ENCODE peak calls at places on chromosomes 6 and 20, in five cellular contexts. One of them, this sample, is unnamed.

GRCh38 chr6:12112540-12113189 is 100.6 kb downstream of the HIVEP1 start:
- DNase-seq in left lung: no peak
- DNase-seq in cardiac muscle cell: no peak
- DNase-seq in breast epithelium: no peak
- DNase-seq in neural progenitor cell: no peak
- DNase-seq in this sample: no peak

GRCh38 chr6:11769816-11770545 is 8.6 kb downstream of the ADTRP start:
- DNase-seq in neural progenitor cell: no peak
- DNase-seq in cardiac muscle cell: no peak
- DNase-seq in left lung: no peak
- DNase-seq in breast epithelium: no peak
- DNase-seq in this sample: peak; percentile 25

GRCh38 chr6:111989743-111990142 is 64.2 kb upstream of the CCN6 start:
- DNase-seq in neural progenitor cell: no peak
- DNase-seq in cardiac muscle cell: no peak
- DNase-seq in left lung: no peak
- DNase-seq in breast epithelium: no peak
- DNase-seq in this sample: no peak

GRCh38 chr20:32231847-32232246 is 24.2 kb downstream of the POFUT1 start:
- DNase-seq in breast epithelium: no peak
- DNase-seq in neural progenitor cell: no peak
- DNase-seq in cardiac muscle cell: no peak
- DNase-seq in left lung: no peak
- DNase-seq in this sample: peak; percentile 48

GRCh38 chr6:77457720-77458349 is 5.5 kb downstream of the HTR1B start:
- DNase-seq in left lung: peak; percentile 39
- DNase-seq in breast epithelium: no peak
- DNase-seq in cardiac muscle cell: peak; percentile 87
- DNase-seq in neural progenitor cell: peak; percentile 91
- DNase-seq in this sample: peak; percentile 98

GRCh38 chr20:34389206-34389953 is 26.3 kb downstream of the ITCH start:
- DNase-seq in cardiac muscle cell: no peak
- DNase-seq in left lung: no peak
- DNase-seq in breast epithelium: no peak
- DNase-seq in neural progenitor cell: no peak
- DNase-seq in this sample: no peak

GRCh38 chr6:157049126-157049525 is 271.9 kb downstream of the ARID1B start:
- DNase-seq in cardiac muscle cell: no peak
- DNase-seq in breast epithelium: no peak
- DNase-seq in left lung: peak; percentile 52
- DNase-seq in neural progenitor cell: no peak
- DNase-seq in this sample: no peak

GRCh38 chr6:160221423-160221822 is 37.2 kb downstream of the SLC22A2 start:
- DNase-seq in breast epithelium: no peak
- DNase-seq in neural progenitor cell: peak; percentile 6
- DNase-seq in cardiac muscle cell: no peak
- DNase-seq in left lung: no peak
- DNase-seq in this sample: peak; percentile 60

GRCh38 chr6:89360415-89360999 is 8.0 kb upstream of the UBE2J1 start:
- DNase-seq in breast epithelium: no peak
- DNase-seq in neural progenitor cell: no peak
- DNase-seq in cardiac muscle cell: no peak
- DNase-seq in left lung: no peak
- DNase-seq in this sample: no peak

GRCh38 chr20:5919634-5920544 is 30.4 kb downstream of the TRMT6 start:
- DNase-seq in neural progenitor cell: no peak
- DNase-seq in cardiac muscle cell: no peak
- DNase-seq in left lung: no peak
- DNase-seq in breast epithelium: no peak
- DNase-seq in this sample: no peak

GRCh38 chr6:14703586-14703985 is 542.3 kb upstream of the JARID2 start:
- DNase-seq in cardiac muscle cell: no peak
- DNase-seq in left lung: no peak
- DNase-seq in neural progenitor cell: no peak
- DNase-seq in breast epithelium: no peak
- DNase-seq in this sample: peak; percentile 45

GRCh38 chr6:109183109-109183508 is 87.8 kb downstream of the CEP57L1 start:
- DNase-seq in left lung: no peak
- DNase-seq in breast epithelium: no peak
- DNase-seq in cardiac muscle cell: no peak
- DNase-seq in neural progenitor cell: no peak
- DNase-seq in this sample: no peak

GRCh38 chr6:72376736-72377135 is 245.1 kb upstream of the KCNQ5 start:
- DNase-seq in cardiac muscle cell: no peak
- DNase-seq in neural progenitor cell: no peak
- DNase-seq in breast epithelium: no peak
- DNase-seq in left lung: no peak
- DNase-seq in this sample: peak; percentile 6

GRCh38 chr6:168428052-168428829 is 12.7 kb upstream of the SMOC2 start:
- DNase-seq in neural progenitor cell: peak; percentile 19
- DNase-seq in breast epithelium: no peak
- DNase-seq in cardiac muscle cell: no peak
- DNase-seq in left lung: no peak
- DNase-seq in this sample: no peak

GRCh38 chr6:21769973-21770372 is 176.4 kb downstream of the SOX4 start:
- DNase-seq in neural progenitor cell: no peak
- DNase-seq in left lung: no peak
- DNase-seq in breast epithelium: no peak
- DNase-seq in cardiac muscle cell: no peak
- DNase-seq in this sample: peak; percentile 64

GRCh38 chr6:142698751-142699150 is 246.2 kb downstream of the HIVEP2 start:
- DNase-seq in left lung: no peak
- DNase-seq in breast epithelium: no peak
- DNase-seq in neural progenitor cell: no peak
- DNase-seq in cardiac muscle cell: no peak
- DNase-seq in this sample: no peak

GRCh38 chr6:142728367-142728766 is 216.6 kb downstream of the HIVEP2 start:
- DNase-seq in cardiac muscle cell: no peak
- DNase-seq in left lung: no peak
- DNase-seq in neural progenitor cell: no peak
- DNase-seq in breast epithelium: no peak
- DNase-seq in this sample: peak; percentile 23

GRCh38 chr6:135953800-135954199 is 102.3 kb downstream of the PDE7B start:
- DNase-seq in left lung: no peak
- DNase-seq in cardiac muscle cell: no peak
- DNase-seq in breast epithelium: no peak
- DNase-seq in neural progenitor cell: no peak
- DNase-seq in this sample: no peak

GRCh38 chr6:139944976-139945375 is 570.5 kb upstream of the CITED2 start:
- DNase-seq in cardiac muscle cell: no peak
- DNase-seq in breast epithelium: no peak
- DNase-seq in left lung: no peak
- DNase-seq in neural progenitor cell: no peak
- DNase-seq in this sample: no peak

GRCh38 chr6:137846772-137847313 is 20.2 kb upstream of the TNFAIP3 start:
- DNase-seq in cardiac muscle cell: no peak
- DNase-seq in breast epithelium: no peak
- DNase-seq in left lung: peak; percentile 81
- DNase-seq in neural progenitor cell: no peak
- DNase-seq in this sample: no peak

GRCh38 chr6:147322299-147323162 is 118.3 kb downstream of the STXBP5 start:
- DNase-seq in left lung: no peak
- DNase-seq in breast epithelium: no peak
- DNase-seq in cardiac muscle cell: no peak
- DNase-seq in neural progenitor cell: no peak
- DNase-seq in this sample: peak; percentile 80

GRCh38 chr6:36853325-36853724 is 14.1 kb upstream of the CPNE5 start:
- DNase-seq in left lung: peak; percentile 69
- DNase-seq in breast epithelium: peak; percentile 78
- DNase-seq in neural progenitor cell: no peak
- DNase-seq in cardiac muscle cell: no peak
- DNase-seq in this sample: peak; percentile 96

GRCh38 chr6:44298055-44298803 is 14.9 kb downstream of the AARS2 start:
- DNase-seq in left lung: no peak
- DNase-seq in cardiac muscle cell: no peak
- DNase-seq in neural progenitor cell: no peak
- DNase-seq in breast epithelium: no peak
- DNase-seq in this sample: no peak

GRCh38 chr20:62822788-62823651 is 6.2 kb downstream of the COL9A3 start:
- DNase-seq in left lung: no peak
- DNase-seq in breast epithelium: no peak
- DNase-seq in neural progenitor cell: peak; percentile 68
- DNase-seq in cardiac muscle cell: peak; percentile 38
- DNase-seq in this sample: peak; percentile 34

DNA sequence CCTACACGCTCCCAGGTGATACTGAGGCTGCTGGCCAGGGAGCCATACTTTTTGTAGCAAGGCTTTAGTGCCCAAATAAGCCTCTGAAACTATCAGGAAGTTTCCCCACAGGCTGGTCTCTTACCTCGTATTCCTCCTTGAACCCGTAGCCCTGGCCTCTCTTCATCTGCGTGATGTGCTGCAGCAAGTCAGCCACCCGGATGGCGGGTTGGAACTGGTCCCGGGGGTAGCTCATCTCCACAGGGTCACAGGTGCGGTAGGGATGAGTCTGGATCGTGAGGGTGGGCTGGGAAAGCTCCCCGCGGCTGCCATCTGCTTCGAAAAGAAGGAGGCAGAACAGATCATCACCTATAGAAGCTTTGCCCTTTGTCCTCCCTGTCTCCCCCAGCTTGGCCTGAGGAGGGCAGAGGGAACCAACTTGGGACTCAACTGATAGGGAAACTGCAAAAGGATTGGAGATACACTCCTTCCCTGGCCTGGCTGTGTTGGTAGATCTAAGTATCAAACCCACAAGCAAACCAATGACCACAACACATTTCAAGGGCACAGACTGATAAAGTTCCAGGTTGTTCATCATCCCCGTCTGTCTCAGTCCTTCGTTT is 543.2 kb upstream of the CHD6 start:
- DNase-seq in breast epithelium: no peak
- DNase-seq in cardiac muscle cell: no peak
- DNase-seq in neural progenitor cell: peak; percentile 15
- DNase-seq in left lung: no peak
- DNase-seq in this sample: no peak
- TF ChIP-seq CTCF in breast epithelium: no peak
- TF ChIP-seq CTCF in cardiac muscle cell: no peak
- TF ChIP-seq CTCF in neural progenitor cell: no peak
- TF ChIP-seq CTCF in left lung: no peak
- TF ChIP-seq CTCF in this sample: no peak

GRCh38 chr6:703562-703961 is 10.6 kb upstream of the EXOC2 start:
- DNase-seq in left lung: no peak
- DNase-seq in cardiac muscle cell: no peak
- DNase-seq in breast epithelium: no peak
- DNase-seq in neural progenitor cell: no peak
- DNase-seq in this sample: no peak

GRCh38 chr6:699319-699718 is 6.4 kb upstream of the EXOC2 start:
- DNase-seq in breast epithelium: no peak
- DNase-seq in cardiac muscle cell: no peak
- DNase-seq in left lung: no peak
- DNase-seq in neural progenitor cell: no peak
- DNase-seq in this sample: no peak

GRCh38 chr6:701696-702479 is 8.9 kb upstream of the EXOC2 start:
- DNase-seq in left lung: no peak
- DNase-seq in breast epithelium: no peak
- DNase-seq in neural progenitor cell: peak; percentile 29
- DNase-seq in cardiac muscle cell: no peak
- DNase-seq in this sample: no peak

GRCh38 chr6:701215-701614 is 8.3 kb upstream of the EXOC2 start:
- DNase-seq in cardiac muscle cell: no peak
- DNase-seq in left lung: no peak
- DNase-seq in breast epithelium: no peak
- DNase-seq in neural progenitor cell: no peak
- DNase-seq in this sample: no peak

GRCh38 chr6:700490-700889 is 7.6 kb upstream of the EXOC2 start:
- DNase-seq in neural progenitor cell: no peak
- DNase-seq in cardiac muscle cell: no peak
- DNase-seq in breast epithelium: no peak
- DNase-seq in left lung: no peak
- DNase-seq in this sample: no peak
- TF ChIP-seq CTCF in neural progenitor cell: no peak
- TF ChIP-seq CTCF in cardiac muscle cell: no peak
- TF ChIP-seq CTCF in breast epithelium: no peak
- TF ChIP-seq CTCF in left lung: no peak
- TF ChIP-seq CTCF in this sample: no peak

DNA sequence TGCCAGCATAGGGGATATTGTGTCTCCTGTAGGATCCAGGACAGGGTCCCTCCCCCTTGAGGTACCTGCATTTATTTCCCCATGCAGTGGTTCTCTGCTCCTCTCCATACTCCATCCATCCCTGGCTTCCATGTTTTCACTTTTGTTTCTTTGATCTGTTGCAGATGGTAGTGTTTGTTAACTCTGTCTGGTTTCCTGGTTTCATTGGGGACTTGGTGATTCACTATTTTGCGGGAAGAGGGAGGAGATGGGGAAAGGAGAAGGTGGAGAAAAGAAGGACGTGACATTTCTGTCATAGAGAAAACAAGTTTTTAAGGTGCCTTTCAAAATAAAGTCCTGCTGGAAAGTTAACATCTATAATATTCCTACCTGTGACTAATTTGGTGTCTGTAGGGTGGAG is 7.0 kb upstream of the RNF144B start:
- DNase-seq in cardiac muscle cell: no peak
- DNase-seq in breast epithelium: no peak
- DNase-seq in left lung: no peak
- DNase-seq in neural progenitor cell: no peak
- DNase-seq in this sample: no peak
- TF ChIP-seq CTCF in cardiac muscle cell: no peak
- TF ChIP-seq CTCF in breast epithelium: no peak
- TF ChIP-seq CTCF in left lung: no peak
- TF ChIP-seq CTCF in neural progenitor cell: no peak
- TF ChIP-seq CTCF in this sample: no peak

GRCh38 chr20:59250293-59250692 is 50.1 kb upstream of the EDN3 start:
- DNase-seq in cardiac muscle cell: no peak
- DNase-seq in left lung: no peak
- DNase-seq in neural progenitor cell: no peak
- DNase-seq in breast epithelium: no peak
- DNase-seq in this sample: no peak

GRCh38 chr20:59255256-59255655 is 45.2 kb upstream of the EDN3 start:
- DNase-seq in breast epithelium: no peak
- DNase-seq in neural progenitor cell: no peak
- DNase-seq in left lung: no peak
- DNase-seq in cardiac muscle cell: no peak
- DNase-seq in this sample: no peak

GRCh38 chr20:59258103-59258705 is 42.2 kb upstream of the EDN3 start:
- DNase-seq in left lung: no peak
- DNase-seq in neural progenitor cell: no peak
- DNase-seq in breast epithelium: no peak
- DNase-seq in cardiac muscle cell: no peak
- DNase-seq in this sample: no peak

GRCh38 chr20:59253325-59253724 is 47.1 kb upstream of the EDN3 start:
- DNase-seq in breast epithelium: no peak
- DNase-seq in neural progenitor cell: no peak
- DNase-seq in cardiac muscle cell: no peak
- DNase-seq in left lung: no peak
- DNase-seq in this sample: no peak

GRCh38 chr20:59253779-59254319 is 46.6 kb upstream of the EDN3 start:
- DNase-seq in cardiac muscle cell: no peak
- DNase-seq in neural progenitor cell: peak; percentile 25
- DNase-seq in left lung: no peak
- DNase-seq in breast epithelium: no peak
- DNase-seq in this sample: no peak
- TF ChIP-seq CTCF in cardiac muscle cell: no peak
- TF ChIP-seq CTCF in neural progenitor cell: no peak
- TF ChIP-seq CTCF in left lung: no peak
- TF ChIP-seq CTCF in breast epithelium: no peak
- TF ChIP-seq CTCF in this sample: no peak

GRCh38 chr20:38267251-38267650 is 6.7 kb upstream of the KIAA1755 start:
- DNase-seq in breast epithelium: no peak
- DNase-seq in left lung: no peak
- DNase-seq in cardiac muscle cell: no peak
- DNase-seq in neural progenitor cell: no peak
- DNase-seq in this sample: no peak
- TF ChIP-seq CTCF in breast epithelium: no peak
- TF ChIP-seq CTCF in left lung: no peak
- TF ChIP-seq CTCF in cardiac muscle cell: no peak
- TF ChIP-seq CTCF in neural progenitor cell: no peak
- TF ChIP-seq CTCF in this sample: no peak

GRCh38 chr6:92339891-92340290 is 1079.5 kb downstream of the EPHA7 start:
- DNase-seq in breast epithelium: no peak
- DNase-seq in cardiac muscle cell: no peak
- DNase-seq in neural progenitor cell: no peak
- DNase-seq in left lung: no peak
- DNase-seq in this sample: no peak
- TF ChIP-seq CTCF in breast epithelium: no peak
- TF ChIP-seq CTCF in cardiac muscle cell: no peak
- TF ChIP-seq CTCF in neural progenitor cell: no peak
- TF ChIP-seq CTCF in left lung: no peak
- TF ChIP-seq CTCF in this sample: no peak